ENCODE peak calls at places on chromosomes 13 and 19, in eight cellular contexts. X, V, O, G, H, I, U and J are unnamed samples.

GRCh38 chr19:12946092-12946845 is 607 bp downstream of the RAD23A start:
- DNase-seq in X (no peak), V (no peak), O (no peak), G (no peak), H (peak), I (no peak), U (peak), J (peak)

GRCh38 chr19:54470991-54471782 is 1.9 kb downstream of the CDC42EP5 start:
- DNase-seq in X (no peak), V (no peak), O (no peak), G (no peak), H (peak), I (no peak), U (peak), J (no peak)

GRCh38 chr19:45003485-45003884 is 2.2 kb downstream of the RELB start:
- DNase-seq in X (no peak), V (no peak), O (no peak), G (no peak), H (no peak), I (no peak), U (no peak), J (no peak)

GRCh38 chr13:101916108-101916757 is 463.8 kb downstream of the ITGBL1 start:
- DNase-seq in X (no peak), V (no peak), O (no peak), G (no peak), H (no peak), I (no peak), U (peak), J (no peak)

GRCh38 chr13:113616991-113617749 is 32.6 kb downstream of the TFDP1 start:
- DNase-seq in X (no peak), V (no peak), O (no peak), G (no peak), H (no peak), I (no peak), U (no peak), J (no peak)

GRCh38 chr19:33505168-33505567 is 16.4 kb downstream of the PEPD start:
- DNase-seq in X (no peak), V (no peak), O (no peak), G (no peak), H (no peak), I (no peak), U (no peak), J (no peak)

GRCh38 chr13:42076309-42076713 is 27.9 kb downstream of the DGKH start:
- DNase-seq in X (no peak), V (no peak), O (no peak), G (no peak), H (no peak), I (no peak), U (no peak), J (peak)

GRCh38 chr13:99909836-99910619 is 61.5 kb downstream of the ZIC5 start:
- DNase-seq in X (no peak), V (no peak), O (no peak), G (no peak), H (no peak), I (no peak), U (no peak), J (no peak)

GRCh38 chr13:78875792-78876580 is 217.0 kb upstream of the OBI1 start:
- DNase-seq in X (no peak), V (no peak), O (no peak), G (no peak), H (no peak), I (no peak), U (no peak), J (no peak)

GRCh38 chr13:99305180-99305965 is 1.8 kb downstream of the GPR183 start:
- DNase-seq in X (no peak), V (no peak), O (no peak), G (no peak), H (no peak), I (no peak), U (no peak), J (no peak)

GRCh38 chr19:4536798-4537197 is 1.8 kb upstream of the PLIN5 start:
- DNase-seq in X (no peak), V (no peak), O (no peak), G (no peak), H (no peak), I (no peak), U (no peak), J (no peak)

GRCh38 chr19:36103842-36104552 is 6.9 kb upstream of the OVOL3 start:
- DNase-seq in X (no peak), V (no peak), O (no peak), G (no peak), H (no peak), I (no peak), U (no peak), J (peak)

GRCh38 chr19:2611483-2612464 is 90.7 kb downstream of the GNG7 start:
- DNase-seq in X (no peak), V (no peak), O (no peak), G (no peak), H (peak), I (no peak), U (no peak), J (no peak)

GRCh38 chr19:3655402-3656072 is 28.9 kb upstream of the CACTIN start:
- DNase-seq in X (peak), V (no peak), O (no peak), G (no peak), H (no peak), I (no peak), U (peak), J (peak)

GRCh38 chr13:103022328-103022727 is 43.9 kb downstream of the SLC10A2 start:
- DNase-seq in X (no peak), V (no peak), O (no peak), G (no peak), H (no peak), I (no peak), U (no peak), J (peak)

GRCh38 chr13:94345374-94346195 is 133.9 kb downstream of the DCT start:
- DNase-seq in X (no peak), V (no peak), O (no peak), G (no peak), H (no peak), I (no peak), U (peak), J (peak)

GRCh38 chr19:13042443-13043130 is 47.3 kb downstream of the NFIX start:
- DNase-seq in X (no peak), V (no peak), O (no peak), G (no peak), H (no peak), I (no peak), U (peak), J (peak)

GRCh38 chr13:37457594-37457993 is 141.0 kb downstream of the POSTN start:
- DNase-seq in X (no peak), V (no peak), O (no peak), G (no peak), H (no peak), I (no peak), U (peak), J (peak)

GRCh38 chr13:81395368-81395767 is 1054.4 kb upstream of the SPRY2 start:
- DNase-seq in X (no peak), V (no peak), O (no peak), G (no peak), H (no peak), I (no peak), U (no peak), J (no peak)

GRCh38 chr13:113064534-113065405 is 40.8 kb upstream of the F7 start:
- DNase-seq in X (peak), V (no peak), O (no peak), G (no peak), H (no peak), I (no peak), U (peak), J (peak)

GRCh38 chr19:39211731-39212376 is 7.8 kb upstream of the SYCN start:
- DNase-seq in X (no peak), V (no peak), O (no peak), G (no peak), H (no peak), I (no peak), U (peak), J (peak)

GRCh38 chr13:111460548-111461444 is 140.4 kb downstream of the TEX29 start:
- DNase-seq in X (peak), V (peak), O (no peak), G (no peak), H (no peak), I (no peak), U (peak), J (peak)

GRCh38 chr19:14135985-14136508 is 342 bp downstream of the ASF1B start:
- DNase-seq in X (no peak), V (no peak), O (no peak), G (no peak), H (no peak), I (no peak), U (no peak), J (no peak)

GRCh38 chr13:89925107-89925506 is 1422.4 kb upstream of the MIR17HG start:
- DNase-seq in X (no peak), V (peak), O (no peak), G (no peak), H (no peak), I (no peak), U (peak), J (no peak)

GRCh38 chr13:48231080-48231479 is 1.9 kb upstream of the ITM2B start:
- DNase-seq in X (no peak), V (no peak), O (no peak), G (no peak), H (no peak), I (no peak), U (no peak), J (no peak)

GRCh38 chr19:32830231-32831014 is 39.1 kb downstream of the SLC7A9 start:
- DNase-seq in X (peak), V (no peak), O (no peak), G (no peak), H (no peak), I (no peak), U (peak), J (peak)

GRCh38 chr13:113996912-113997745 is 23.3 kb upstream of the C13orf46 start:
- DNase-seq in X (no peak), V (no peak), O (no peak), G (no peak), H (peak), I (no peak), U (no peak), J (no peak)

GRCh38 chr13:87234981-87235380 is 436.2 kb upstream of the SLITRK5 start:
- DNase-seq in X (no peak), V (no peak), O (no peak), G (no peak), H (no peak), I (no peak), U (peak), J (no peak)

GRCh38 chr13:28533049-28533436 is 38.1 kb upstream of the FLT1 start:
- DNase-seq in X (no peak), V (no peak), O (no peak), G (no peak), H (no peak), I (no peak), U (no peak), J (peak)